ENCODE peak calls at places on chromosomes 16 and 17, in four cellular contexts. M is psoas muscle, L is MCF 10A, F is body of pancreas. J is an unnamed sample.

GRCh38 chr17:76561332-76561731 is 21.5 kb downstream of the PRCD start:
- DNase-seq in L (no peak), M (no peak), F (no peak), J (no peak)

GRCh38 chr17:34299017-34299416 is 13.5 kb downstream of the CCL11 start:
- DNase-seq in M (no peak), L (no peak), F (no peak), J (no peak)

GRCh38 chr17:34997355-34997862 is 17.1 kb downstream of the LIG3 start:
- DNase-seq in F (peak), M (no peak), L (peak), J (peak)

GRCh38 chr16:76653390-76654026 is 376.3 kb downstream of the CNTNAP4 start:
- DNase-seq in M (no peak), L (peak), F (no peak), J (no peak)

GRCh38 chr16:85086347-85087291 is 25.7 kb downstream of the CIBAR2 start:
- DNase-seq in L (peak), F (peak), M (peak), J (peak)

GRCh38 chr17:3667366-3668278 is 756 bp downstream of the TAX1BP3 start:
- DNase-seq in F (peak), M (peak), L (peak), J (peak)

GRCh38 chr17:76390003-76390421 is 5.6 kb downstream of the SPHK1 start:
- DNase-seq in M (no peak), F (no peak), L (no peak), J (no peak)

GRCh38 chr17:30555942-30556341 is 78.7 kb downstream of the GOSR1 start:
- DNase-seq in L (no peak), F (no peak), M (no peak), J (peak)

GRCh38 chr17:29718446-29719039 is 95.8 kb upstream of the CORO6 start:
- DNase-seq in M (no peak), L (no peak), F (no peak), J (no peak)

GRCh38 chr17:33140413-33141099 is 148.9 kb downstream of the SPACA3 start:
- DNase-seq in F (no peak), L (no peak), M (no peak), J (no peak)

GRCh38 chr17:75082683-75083082 is 5.1 kb upstream of the SLC16A5 start:
- DNase-seq in M (no peak), F (no peak), L (no peak), J (no peak)

GRCh38 chr16:48503779-48504178 is 106.2 kb downstream of the N4BP1 start:
- DNase-seq in L (no peak), F (no peak), M (peak), J (no peak)

GRCh38 chr17:55458977-55459376 is 37.3 kb upstream of the MMD start:
- DNase-seq in F (no peak), L (peak), M (no peak), J (no peak)

GRCh38 chr17:5210853-5211252 is 19.2 kb upstream of the ZNF594 start:
- DNase-seq in F (no peak), M (no peak), L (no peak), J (no peak)

GRCh38 chr17:35726609-35727460 is 4.6 kb upstream of the RASL10B start:
- DNase-seq in F (peak), L (peak), M (peak), J (no peak)

GRCh38 chr16:68469728-68470460 is 21.6 kb upstream of the SMPD3 start:
- DNase-seq in L (no peak), M (no peak), F (no peak), J (no peak)

GRCh38 chr16:11613381-11614303 is 26.9 kb upstream of the LITAF start:
- DNase-seq in M (no peak), F (no peak), L (peak), J (peak)

GRCh38 chr16:84867696-84868095 is 47.9 kb downstream of the CRISPLD2 start:
- DNase-seq in M (no peak), L (no peak), F (no peak), J (no peak)

GRCh38 chr17:27158390-27158789 is 135.5 kb upstream of the WSB1 start:
- DNase-seq in M (no peak), L (no peak), F (no peak), J (no peak)

GRCh38 chr17:29592850-29593545 is at the start of gene ANKRD13B:
- DNase-seq in M (peak), F (no peak), L (peak), J (no peak)

GRCh38 chr17:54013117-54013516 is 190.4 kb downstream of the KIF2B start:
- DNase-seq in F (no peak), M (no peak), L (no peak), J (no peak)

GRCh38 chr17:37847811-37848331 is 76.3 kb upstream of the TBC1D3K start:
- DNase-seq in F (no peak), L (no peak), M (no peak), J (no peak)

GRCh38 chr17:72715906-72716572 is 376.4 kb downstream of the SLC39A11 start:
- DNase-seq in M (no peak), L (peak), F (peak), J (no peak)

GRCh38 chr17:38920374-38921291 is 4.8 kb upstream of the LASP1NB start:
- DNase-seq in F (no peak), L (no peak), M (no peak), J (peak)

GRCh38 chr17:35740216-35740615 is 8.8 kb downstream of the RASL10B start:
- DNase-seq in M (no peak), L (no peak), F (no peak), J (no peak)

GRCh38 chr17:18261146-18261515 is 669 bp downstream of the MIEF2 start:
- DNase-seq in L (peak), F (peak), M (peak), J (peak)

GRCh38 chr17:6555331-6556120 is 829 bp downstream of the PITPNM3 start:
- DNase-seq in L (peak), F (peak), M (no peak), J (peak)

GRCh38 chr17:10117581-10118001 is 80.8 kb downstream of the GAS7 start:
- DNase-seq in M (no peak), F (no peak), L (no peak), J (no peak)

GRCh38 chr17:59377410-59377809 is 46.0 kb downstream of the YPEL2 start:
- DNase-seq in M (no peak), L (peak), F (no peak), J (no peak)

GRCh38 chr17:36647598-36647997 is 46.2 kb downstream of the MRM1 start:
- DNase-seq in L (no peak), F (no peak), M (no peak), J (no peak)

GRCh38 chr16:4298761-4299522 is 16.9 kb upstream of the GLIS2 start:
- DNase-seq in L (peak), M (peak), F (no peak), J (peak)

GRCh38 chr17:70208825-70209555 is 39.7 kb downstream of the KCNJ2 start:
- DNase-seq in F (no peak), M (no peak), L (no peak), J (no peak)

GRCh38 chr17:82874011-82874835 is 34.4 kb upstream of the ZNF750 start:
- DNase-seq in F (no peak), M (no peak), L (peak), J (peak)

GRCh38 chr16:28092721-28093382 is 29.3 kb upstream of the GSG1L start:
- DNase-seq in F (no peak), L (no peak), M (no peak), J (no peak)

GRCh38 chr16:1378087-1378803 is 26.5 kb downstream of the GNPTG start:
- DNase-seq in F (no peak), L (no peak), M (no peak), J (no peak)

GRCh38 chr16:23145186-23145585 is 4.1 kb downstream of the USP31 start:
- DNase-seq in L (peak), M (no peak), F (no peak), J (no peak)

GRCh38 chr16:88118376-88118775 is 167.1 kb downstream of the BANP start:
- DNase-seq in F (no peak), L (no peak), M (no peak), J (no peak)